ENCODE peak calls at places on chromosomes 5 and 9, in eight cellular contexts. One of them, this sample, is unnamed.

GRCh38 chr9:108854641-108855528 is 901 bp downstream of the ACTL7B start:
- DNase-seq in GM19239: no peak
- DNase-seq in NCI-H1092: peak
- DNase-seq in T47D: no peak
- DNase-seq in GM03348: no peak
- DNase-seq in fibroblast of villous mesenchyme: no peak
- DNase-seq in effector CD8-positive, alpha-beta T cell: no peak
- DNase-seq in stimulated activated CD4-positive, alpha-beta T cell treated with anti-CD3 and anti-CD28 coated beads, Interleukin-15, amount 100 ng/mL, for 24 hours: no peak
- DNase-seq in this sample: no peak

GRCh38 chr5:169448826-169449225 is 134.7 kb upstream of the SPDL1 start:
- DNase-seq in fibroblast of villous mesenchyme: no peak
- DNase-seq in NCI-H1092: no peak
- DNase-seq in effector CD8-positive, alpha-beta T cell: no peak
- DNase-seq in T47D: no peak
- DNase-seq in GM19239: no peak
- DNase-seq in GM03348: no peak
- DNase-seq in stimulated activated CD4-positive, alpha-beta T cell treated with anti-CD3 and anti-CD28 coated beads, Interleukin-15, amount 100 ng/mL, for 24 hours: no peak
- DNase-seq in this sample: no peak

GRCh38 chr5:113682497-113683136 is 169.1 kb downstream of the YTHDC2 start:
- DNase-seq in fibroblast of villous mesenchyme: peak
- DNase-seq in GM03348: peak
- DNase-seq in T47D: peak
- DNase-seq in effector CD8-positive, alpha-beta T cell: no peak
- DNase-seq in stimulated activated CD4-positive, alpha-beta T cell treated with anti-CD3 and anti-CD28 coated beads, Interleukin-15, amount 100 ng/mL, for 24 hours: no peak
- DNase-seq in NCI-H1092: no peak
- DNase-seq in GM19239: no peak
- DNase-seq in this sample: peak

GRCh38 chr5:132526290-132526973 is 16.9 kb downstream of the IL5 start:
- DNase-seq in GM19239: no peak
- DNase-seq in GM03348: peak
- DNase-seq in T47D: peak
- DNase-seq in effector CD8-positive, alpha-beta T cell: no peak
- DNase-seq in stimulated activated CD4-positive, alpha-beta T cell treated with anti-CD3 and anti-CD28 coated beads, Interleukin-15, amount 100 ng/mL, for 24 hours: peak
- DNase-seq in NCI-H1092: peak
- DNase-seq in fibroblast of villous mesenchyme: peak
- DNase-seq in this sample: peak

GRCh38 chr9:90322296-90322695 is 320.3 kb downstream of the DIRAS2 start:
- DNase-seq in stimulated activated CD4-positive, alpha-beta T cell treated with anti-CD3 and anti-CD28 coated beads, Interleukin-15, amount 100 ng/mL, for 24 hours: no peak
- DNase-seq in fibroblast of villous mesenchyme: peak
- DNase-seq in GM03348: peak
- DNase-seq in NCI-H1092: no peak
- DNase-seq in GM19239: no peak
- DNase-seq in effector CD8-positive, alpha-beta T cell: no peak
- DNase-seq in T47D: no peak
- DNase-seq in this sample: no peak

GRCh38 chr9:91186311-91187101 is 175.2 kb downstream of the AUH start:
- DNase-seq in GM19239: no peak
- DNase-seq in NCI-H1092: no peak
- DNase-seq in fibroblast of villous mesenchyme: no peak
- DNase-seq in stimulated activated CD4-positive, alpha-beta T cell treated with anti-CD3 and anti-CD28 coated beads, Interleukin-15, amount 100 ng/mL, for 24 hours: no peak
- DNase-seq in GM03348: no peak
- DNase-seq in effector CD8-positive, alpha-beta T cell: no peak
- DNase-seq in T47D: no peak
- DNase-seq in this sample: no peak

GRCh38 chr9:36151306-36152210 is 15.0 kb downstream of the GLIPR2 start:
- DNase-seq in stimulated activated CD4-positive, alpha-beta T cell treated with anti-CD3 and anti-CD28 coated beads, Interleukin-15, amount 100 ng/mL, for 24 hours: peak
- DNase-seq in GM19239: peak
- DNase-seq in NCI-H1092: no peak
- DNase-seq in GM03348: peak
- DNase-seq in fibroblast of villous mesenchyme: peak
- DNase-seq in effector CD8-positive, alpha-beta T cell: peak
- DNase-seq in T47D: no peak
- DNase-seq in this sample: peak

GRCh38 chr5:127582723-127583370 is 65.4 kb downstream of the PRRC1 start:
- DNase-seq in GM03348: no peak
- DNase-seq in T47D: no peak
- DNase-seq in effector CD8-positive, alpha-beta T cell: no peak
- DNase-seq in GM19239: no peak
- DNase-seq in fibroblast of villous mesenchyme: no peak
- DNase-seq in stimulated activated CD4-positive, alpha-beta T cell treated with anti-CD3 and anti-CD28 coated beads, Interleukin-15, amount 100 ng/mL, for 24 hours: no peak
- DNase-seq in NCI-H1092: no peak
- DNase-seq in this sample: no peak

GRCh38 chr9:114318416-114318815 is 4.5 kb upstream of the ORM1 start:
- DNase-seq in T47D: no peak
- DNase-seq in fibroblast of villous mesenchyme: no peak
- DNase-seq in NCI-H1092: no peak
- DNase-seq in GM19239: no peak
- DNase-seq in effector CD8-positive, alpha-beta T cell: no peak
- DNase-seq in stimulated activated CD4-positive, alpha-beta T cell treated with anti-CD3 and anti-CD28 coated beads, Interleukin-15, amount 100 ng/mL, for 24 hours: no peak
- DNase-seq in GM03348: no peak
- DNase-seq in this sample: no peak

GRCh38 chr5:75734913-75735789 is 17.9 kb upstream of the POC5 start:
- DNase-seq in NCI-H1092: no peak
- DNase-seq in fibroblast of villous mesenchyme: peak
- DNase-seq in T47D: peak
- DNase-seq in effector CD8-positive, alpha-beta T cell: no peak
- DNase-seq in GM19239: peak
- DNase-seq in GM03348: peak
- DNase-seq in stimulated activated CD4-positive, alpha-beta T cell treated with anti-CD3 and anti-CD28 coated beads, Interleukin-15, amount 100 ng/mL, for 24 hours: peak
- DNase-seq in this sample: peak